ENCODE peak calls at places on chromosome 11, in ten cellular contexts. H is tibial nerve, S is lung, W is upper lobe of left lung, X is hepatocyte, Z is heart left ventricle, J is heart right ventricle, E is IMR-90, K is left ventricle myocardium inferior, M is breast epithelium. F is an unnamed sample.
A peak's percentile ranks its signal among the peaks of the same experiment; 100 is the strongest.

GRCh38 chr11:68406318-68407313 is 53.9 kb upstream of the PPP6R3 start:
- DNase-seq in E (no peak), K (no peak), W (peak; percentile 62), M (no peak), S (peak; percentile 51), J (no peak), X (peak; percentile 42), H (no peak), Z (no peak), F (no peak)

GRCh38 chr11:62892077-62892922 is 11.6 kb downstream of the SLC3A2 start:
- DNase-seq in S (no peak), K (no peak), H (no peak), E (no peak), J (no peak), W (no peak), Z (no peak), X (no peak), M (no peak), F (no peak)

GRCh38 chr11:1772270-1773130 is 8.8 kb upstream of the CTSD start:
- DNase-seq in K (no peak), J (no peak), E (peak; percentile 91), X (peak; percentile 86), H (no peak), M (no peak), Z (no peak), W (no peak), S (peak; percentile 82), F (peak; percentile 38)

GRCh38 chr11:20027546-20028014 is 132.7 kb downstream of the DBX1 start:
- DNase-seq in J (no peak), H (no peak), M (no peak), S (no peak), Z (no peak), X (no peak), K (no peak), W (no peak), E (peak; percentile 37), F (no peak)

GRCh38 chr11:32891657-32892354 is 805 bp upstream of the QSER1 start:
- DNase-seq in X (peak; percentile 44), S (no peak), H (no peak), Z (no peak), J (no peak), E (no peak), M (no peak), W (no peak), K (no peak), F (no peak)

GRCh38 chr11:11396290-11397042 is 43.4 kb upstream of the CSNK2A3 start:
- DNase-seq in K (no peak), E (peak; percentile 97), M (no peak), J (no peak), Z (no peak), H (no peak), W (no peak), S (no peak), X (peak; percentile 31), F (no peak)

GRCh38 chr11:67542971-67543370 is 19.7 kb upstream of the CABP2 start:
- DNase-seq in K (no peak), S (no peak), W (no peak), J (no peak), X (no peak), E (no peak), H (no peak), Z (no peak), M (no peak), F (no peak)

GRCh38 chr11:116986521-116987105 is 111.6 kb downstream of the SIK3 start:
- DNase-seq in E (peak; percentile 90), Z (no peak), J (no peak), H (no peak), M (no peak), S (peak; percentile 45), W (no peak), K (no peak), X (no peak), F (no peak)

GRCh38 chr11:73158356-73159051 is 16.4 kb upstream of the FCHSD2 start:
- DNase-seq in Z (no peak), X (peak; percentile 65), M (no peak), S (no peak), H (no peak), E (peak; percentile 90), K (no peak), J (no peak), W (no peak), F (no peak)

GRCh38 chr11:9763301-9763700 is 99.4 kb downstream of the SWAP70 start:
- DNase-seq in M (no peak), H (no peak), E (no peak), X (no peak), K (no peak), W (no peak), Z (no peak), J (no peak), S (no peak), F (no peak)

GRCh38 chr11:120539681-120540369 is 28.3 kb downstream of the GRIK4 start:
- DNase-seq in J (no peak), H (no peak), X (no peak), S (no peak), K (no peak), M (no peak), E (peak; percentile 67), W (no peak), Z (no peak), F (no peak)

GRCh38 chr11:94147433-94147845 is 18.8 kb downstream of the PANX1 start:
- DNase-seq in X (no peak), Z (no peak), W (no peak), S (no peak), K (no peak), M (no peak), H (no peak), E (no peak), J (no peak), F (no peak)

GRCh38 chr11:67581469-67581868 is 2.1 kb upstream of the GSTP1 start:
- DNase-seq in S (peak; percentile 81), E (no peak), H (no peak), Z (no peak), X (peak; percentile 67), M (no peak), J (no peak), K (no peak), W (no peak), F (peak; percentile 53)

GRCh38 chr11:75424396-75424795 is 8.6 kb downstream of the KLHL35 start:
- DNase-seq in S (no peak), Z (no peak), E (no peak), X (no peak), J (no peak), K (no peak), M (no peak), W (no peak), H (no peak), F (peak; percentile 7)

DNA sequence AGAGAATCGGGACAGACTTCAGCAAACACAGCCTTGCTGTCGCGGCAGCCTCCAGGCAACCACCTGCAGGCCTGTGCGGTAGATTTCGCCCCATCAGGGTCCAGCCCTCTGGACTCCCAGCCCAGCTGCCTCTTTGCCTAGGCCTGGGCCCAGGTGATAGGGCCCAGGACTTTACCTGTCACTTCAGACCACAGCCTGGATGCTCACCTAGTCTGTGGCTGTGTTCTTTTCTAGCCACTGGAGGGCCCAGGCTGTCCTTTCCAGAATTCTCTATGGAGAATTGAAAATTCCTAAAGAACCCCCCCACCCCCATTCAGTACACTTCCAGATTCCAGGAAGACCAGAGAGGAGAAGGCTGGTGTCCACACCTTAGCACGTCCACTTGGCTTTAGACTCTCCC is 30.6 kb upstream of the RAB1B start:
- DNase-seq in Z (no peak), K (no peak), S (no peak), J (no peak), H (no peak), W (no peak), M (no peak), E (no peak), X (no peak), F (no peak)
- H3K36me3 ChIP-seq in Z (peaks cover 91% of the 10 kb centered on the region), K (peaks cover 87% of the 10 kb centered on the region), S (peaks cover 10% of the 10 kb centered on the region), J (no peaks in the 10 kb centered on the region), H (peaks cover 100% of the 10 kb centered on the region), W (peaks cover 96% of the 10 kb centered on the region), M (no peaks in the 10 kb centered on the region), E (peaks cover 68% of the 10 kb centered on the region), X (no peaks in the 10 kb centered on the region), F (peaks cover 10% of the 10 kb centered on the region)

GRCh38 chr11:121795206-121795605 is 320.8 kb downstream of the BLID start:
- DNase-seq in H (no peak), W (no peak), E (no peak), J (no peak), K (no peak), X (no peak), Z (no peak), S (no peak), M (no peak), F (no peak)
- H3K27ac ChIP-seq in H (no peak overlapping the region), W (no peak overlapping the region), E (no peak overlapping the region), J (no peak overlapping the region), K (no peak overlapping the region), X (peak overlapping the region; percentile 64), Z (no peak overlapping the region), S (no peak overlapping the region), M (no peak overlapping the region), F (no peak overlapping the region)

GRCh38 chr11:44275961-44276550 is 33.9 kb downstream of the ALX4 start:
- DNase-seq in J (no peak), H (no peak), S (no peak), X (no peak), M (no peak), E (no peak), W (no peak), K (no peak), Z (no peak), F (no peak)
- TF ChIP-seq CTCF in J (no peak), H (no peak), S (no peak), X (no peak), M (no peak), E (no peak), W (no peak), K (no peak), Z (no peak), F (no peak)

GRCh38 chr11:46504817-46505613 is 88.8 kb downstream of the AMBRA1 start:
- DNase-seq in W (no peak), E (peak; percentile 97), J (no peak), X (no peak), K (no peak), H (no peak), S (no peak), Z (no peak), M (no peak), F (no peak)

GRCh38 chr11:46497498-46497897 is 96.3 kb downstream of the AMBRA1 start:
- DNase-seq in S (no peak), Z (no peak), E (no peak), M (no peak), W (no peak), K (no peak), X (no peak), H (no peak), J (no peak), F (no peak)

GRCh38 chr11:46499821-46500220 is 94.0 kb downstream of the AMBRA1 start:
- DNase-seq in X (no peak), S (no peak), M (no peak), H (no peak), J (no peak), Z (no peak), E (no peak), W (no peak), K (no peak), F (no peak)
- H3K36me3 ChIP-seq in X (no peaks in the 10 kb centered on the region), S (no peaks in the 10 kb centered on the region), M (no peaks in the 10 kb centered on the region), H (peaks cover 18% of the 10 kb centered on the region), J (no peaks in the 10 kb centered on the region), Z (peaks cover 19% of the 10 kb centered on the region), E (peaks cover 6% of the 10 kb centered on the region), W (peaks cover 33% of the 10 kb centered on the region), K (peaks cover 11% of the 10 kb centered on the region), F (no peaks in the 10 kb centered on the region)